ENCODE peak calls at places on chromosomes 7 and 10, in seven cellular contexts. One of them, this sample, is unnamed.

GRCh38 chr10:68224810-68225209 is 7.1 kb downstream of the ATOH7 start:
- DNase-seq in lung: no peak
- DNase-seq in GM23248: peak; percentile 47
- DNase-seq in Jurkat, Clone E6-1: no peak
- DNase-seq in GM23338: no peak
- DNase-seq in ovary: no peak
- DNase-seq in A549: no peak
- DNase-seq in this sample: no peak

GRCh38 chr7:149719050-149719899 is 54.1 kb downstream of the ZNF467 start:
- DNase-seq in lung: no peak
- DNase-seq in GM23248: peak; percentile 34
- DNase-seq in Jurkat, Clone E6-1: no peak
- DNase-seq in GM23338: no peak
- DNase-seq in ovary: no peak
- DNase-seq in A549: no peak
- DNase-seq in this sample: peak; percentile 74

GRCh38 chr7:24050991-24051529 is 232.9 kb upstream of the NPY start:
- DNase-seq in lung: no peak
- DNase-seq in GM23248: no peak
- DNase-seq in Jurkat, Clone E6-1: no peak
- DNase-seq in GM23338: no peak
- DNase-seq in ovary: no peak
- DNase-seq in A549: no peak
- DNase-seq in this sample: no peak

GRCh38 chr7:147879116-147879750 is 711.3 kb upstream of the C7orf33 start:
- DNase-seq in lung: no peak
- DNase-seq in GM23248: no peak
- DNase-seq in Jurkat, Clone E6-1: no peak
- DNase-seq in GM23338: no peak
- DNase-seq in ovary: no peak
- DNase-seq in A549: no peak
- DNase-seq in this sample: no peak

GRCh38 chr7:20083781-20084180 is 133.4 kb downstream of the MACC1 start:
- DNase-seq in lung: no peak
- DNase-seq in GM23248: peak; percentile 96
- DNase-seq in Jurkat, Clone E6-1: no peak
- DNase-seq in GM23338: no peak
- DNase-seq in ovary: no peak
- DNase-seq in A549: peak; percentile 2
- DNase-seq in this sample: peak; percentile 27

GRCh38 chr10:123309740-123310139 is 155.5 kb downstream of the BUB3 start:
- DNase-seq in lung: no peak
- DNase-seq in GM23248: peak; percentile 67
- DNase-seq in Jurkat, Clone E6-1: no peak
- DNase-seq in GM23338: no peak
- DNase-seq in ovary: no peak
- DNase-seq in A549: no peak
- DNase-seq in this sample: peak; percentile 50

GRCh38 chr10:77463967-77464745 is 173.5 kb downstream of the KCNMA1 start:
- DNase-seq in lung: no peak
- DNase-seq in GM23248: peak; percentile 54
- DNase-seq in Jurkat, Clone E6-1: no peak
- DNase-seq in GM23338: no peak
- DNase-seq in ovary: no peak
- DNase-seq in A549: no peak
- DNase-seq in this sample: no peak

GRCh38 chr10:133309111-133309719 is 501 bp downstream of the ZNF511 start:
- DNase-seq in lung: peak; percentile 95
- DNase-seq in GM23248: peak; percentile 93
- DNase-seq in Jurkat, Clone E6-1: peak; percentile 65
- DNase-seq in GM23338: peak; percentile 90
- DNase-seq in ovary: peak; percentile 96
- DNase-seq in A549: peak; percentile 53
- DNase-seq in this sample: peak; percentile 91

GRCh38 chr10:86264481-86265231 is 101.9 kb downstream of the GRID1 start:
- DNase-seq in lung: no peak
- DNase-seq in GM23248: no peak
- DNase-seq in Jurkat, Clone E6-1: no peak
- DNase-seq in GM23338: no peak
- DNase-seq in ovary: no peak
- DNase-seq in A549: no peak
- DNase-seq in this sample: peak; percentile 48

GRCh38 chr10:61795551-61795950 is 105.9 kb upstream of the ARID5B start:
- DNase-seq in lung: no peak
- DNase-seq in GM23248: no peak
- DNase-seq in Jurkat, Clone E6-1: no peak
- DNase-seq in GM23338: peak; percentile 33
- DNase-seq in ovary: no peak
- DNase-seq in A549: peak; percentile 25
- DNase-seq in this sample: peak; percentile 14

GRCh38 chr10:130817046-130817624 is 494.4 kb downstream of the TCERG1L start:
- DNase-seq in lung: no peak
- DNase-seq in GM23248: no peak
- DNase-seq in Jurkat, Clone E6-1: peak; percentile 9
- DNase-seq in GM23338: no peak
- DNase-seq in ovary: no peak
- DNase-seq in A549: no peak
- DNase-seq in this sample: peak; percentile 34

GRCh38 chr7:5699951-5700384 is 81.5 kb downstream of the RNF216 start:
- DNase-seq in lung: no peak
- DNase-seq in GM23248: no peak
- DNase-seq in Jurkat, Clone E6-1: peak; percentile 68
- DNase-seq in GM23338: peak; percentile 42
- DNase-seq in ovary: no peak
- DNase-seq in A549: no peak
- DNase-seq in this sample: no peak

GRCh38 chr7:98330926-98331529 is 49.5 kb downstream of the BRI3 start:
- DNase-seq in lung: no peak
- DNase-seq in GM23248: no peak
- DNase-seq in Jurkat, Clone E6-1: no peak
- DNase-seq in GM23338: no peak
- DNase-seq in ovary: no peak
- DNase-seq in A549: no peak
- DNase-seq in this sample: no peak

GRCh38 chr7:133109816-133110215 is 27.9 kb upstream of the CHCHD3 start:
- DNase-seq in lung: no peak
- DNase-seq in GM23248: no peak
- DNase-seq in Jurkat, Clone E6-1: no peak
- DNase-seq in GM23338: no peak
- DNase-seq in ovary: no peak
- DNase-seq in A549: no peak
- DNase-seq in this sample: no peak

GRCh38 chr10:77892021-77892739 is 34.4 kb downstream of the DLG5 start:
- DNase-seq in lung: no peak
- DNase-seq in GM23248: no peak
- DNase-seq in Jurkat, Clone E6-1: no peak
- DNase-seq in GM23338: no peak
- DNase-seq in ovary: no peak
- DNase-seq in A549: no peak
- DNase-seq in this sample: no peak

GRCh38 chr10:17143055-17143690 is 13.6 kb upstream of the CUBN start:
- DNase-seq in lung: no peak
- DNase-seq in GM23248: peak; percentile 14
- DNase-seq in Jurkat, Clone E6-1: no peak
- DNase-seq in GM23338: no peak
- DNase-seq in ovary: no peak
- DNase-seq in A549: no peak
- DNase-seq in this sample: no peak

GRCh38 chr7:97015787-97016391 is 8.7 kb downstream of the DLX5 start:
- DNase-seq in lung: no peak
- DNase-seq in GM23248: no peak
- DNase-seq in Jurkat, Clone E6-1: no peak
- DNase-seq in GM23338: peak; percentile 5
- DNase-seq in ovary: no peak
- DNase-seq in A549: no peak
- DNase-seq in this sample: no peak

GRCh38 chr7:50812847-50813475 is 30.3 kb upstream of the GRB10 start:
- DNase-seq in lung: peak; percentile 83
- DNase-seq in GM23248: peak; percentile 86
- DNase-seq in Jurkat, Clone E6-1: no peak
- DNase-seq in GM23338: peak; percentile 13
- DNase-seq in ovary: peak; percentile 55
- DNase-seq in A549: peak; percentile 53
- DNase-seq in this sample: no peak

GRCh38 chr7:93622036-93622714 is 47.7 kb upstream of the CALCR start:
- DNase-seq in lung: no peak
- DNase-seq in GM23248: peak; percentile 70
- DNase-seq in Jurkat, Clone E6-1: peak; percentile 11
- DNase-seq in GM23338: peak; percentile 69
- DNase-seq in ovary: no peak
- DNase-seq in A549: peak; percentile 52
- DNase-seq in this sample: peak; percentile 28

GRCh38 chr7:106126170-106126938 is 14.2 kb upstream of the SYPL1 start:
- DNase-seq in lung: peak; percentile 42
- DNase-seq in GM23248: peak; percentile 67
- DNase-seq in Jurkat, Clone E6-1: peak; percentile 20
- DNase-seq in GM23338: no peak
- DNase-seq in ovary: no peak
- DNase-seq in A549: no peak
- DNase-seq in this sample: peak; percentile 65

GRCh38 chr7:4753610-4754432 is 21.6 kb upstream of the AP5Z1 start:
- DNase-seq in lung: peak; percentile 88
- DNase-seq in GM23248: peak; percentile 66
- DNase-seq in Jurkat, Clone E6-1: peak; percentile 32
- DNase-seq in GM23338: peak; percentile 89
- DNase-seq in ovary: peak; percentile 86
- DNase-seq in A549: peak; percentile 90
- DNase-seq in this sample: peak; percentile 72

GRCh38 chr7:106866298-106867281 is 1.5 kb downstream of the PIK3CG start:
- DNase-seq in lung: no peak
- DNase-seq in GM23248: no peak
- DNase-seq in Jurkat, Clone E6-1: no peak
- DNase-seq in GM23338: no peak
- DNase-seq in ovary: no peak
- DNase-seq in A549: no peak
- DNase-seq in this sample: peak; percentile 83

GRCh38 chr10:112304460-112304859 is 21.3 kb downstream of the TECTB start:
- DNase-seq in lung: no peak
- DNase-seq in GM23248: peak; percentile 87
- DNase-seq in Jurkat, Clone E6-1: no peak
- DNase-seq in GM23338: no peak
- DNase-seq in ovary: no peak
- DNase-seq in A549: no peak
- DNase-seq in this sample: no peak

GRCh38 chr7:120360918-120361317 is 87.9 kb downstream of the KCND2 start:
- DNase-seq in lung: no peak
- DNase-seq in GM23248: no peak
- DNase-seq in Jurkat, Clone E6-1: no peak
- DNase-seq in GM23338: no peak
- DNase-seq in ovary: no peak
- DNase-seq in A549: no peak
- DNase-seq in this sample: no peak

GRCh38 chr7:26658080-26658697 is 206.2 kb downstream of the SKAP2 start:
- DNase-seq in lung: no peak
- DNase-seq in GM23248: no peak
- DNase-seq in Jurkat, Clone E6-1: no peak
- DNase-seq in GM23338: peak; percentile 67
- DNase-seq in ovary: no peak
- DNase-seq in A549: no peak
- DNase-seq in this sample: peak; percentile 28
- H3K4me3 ChIP-seq in lung: no peak overlapping the region
- H3K4me3 ChIP-seq in GM23248: no peak overlapping the region
- H3K4me3 ChIP-seq in Jurkat, Clone E6-1: no peak overlapping the region
- H3K4me3 ChIP-seq in GM23338: peak overlapping the region; percentile 52
- H3K4me3 ChIP-seq in ovary: no peak overlapping the region
- H3K4me3 ChIP-seq in A549: no peak overlapping the region
- H3K4me3 ChIP-seq in this sample: no peak overlapping the region

GRCh38 chr10:11740907-11741306 is 1.3 kb upstream of the ECHDC3 start:
- DNase-seq in lung: no peak
- DNase-seq in GM23248: no peak
- DNase-seq in Jurkat, Clone E6-1: no peak
- DNase-seq in GM23338: no peak
- DNase-seq in ovary: no peak
- DNase-seq in A549: no peak
- DNase-seq in this sample: no peak

GRCh38 chr10:11743461-11744338 is 1.5 kb downstream of the ECHDC3 start:
- DNase-seq in lung: no peak
- DNase-seq in GM23248: no peak
- DNase-seq in Jurkat, Clone E6-1: no peak
- DNase-seq in GM23338: no peak
- DNase-seq in ovary: no peak
- DNase-seq in A549: no peak
- DNase-seq in this sample: no peak

GRCh38 chr10:11742009-11742778 is at the start of gene ECHDC3:
- DNase-seq in lung: peak; percentile 72
- DNase-seq in GM23248: peak; percentile 49
- DNase-seq in Jurkat, Clone E6-1: no peak
- DNase-seq in GM23338: peak; percentile 85
- DNase-seq in ovary: peak; percentile 76
- DNase-seq in A549: peak; percentile 21
- DNase-seq in this sample: no peak

GRCh38 chr10:11742779-11743298 is 657 bp downstream of the ECHDC3 start:
- DNase-seq in lung: peak; percentile 40
- DNase-seq in GM23248: no peak
- DNase-seq in Jurkat, Clone E6-1: no peak
- DNase-seq in GM23338: peak; percentile 43
- DNase-seq in ovary: peak; percentile 61
- DNase-seq in A549: no peak
- DNase-seq in this sample: no peak

GRCh38 chr10:11741608-11742007 is 574 bp upstream of the ECHDC3 start:
- DNase-seq in lung: no peak
- DNase-seq in GM23248: no peak
- DNase-seq in Jurkat, Clone E6-1: no peak
- DNase-seq in GM23338: no peak
- DNase-seq in ovary: no peak
- DNase-seq in A549: no peak
- DNase-seq in this sample: no peak
- H3K4me3 ChIP-seq in lung: no peak overlapping the region
- H3K4me3 ChIP-seq in GM23248: peak overlapping the region; percentile 60
- H3K4me3 ChIP-seq in Jurkat, Clone E6-1: no peak overlapping the region
- H3K4me3 ChIP-seq in GM23338: peak overlapping the region; percentile 50
- H3K4me3 ChIP-seq in ovary: peak overlapping the region; percentile 42
- H3K4me3 ChIP-seq in A549: peak overlapping the region; percentile 51
- H3K4me3 ChIP-seq in this sample: no peak overlapping the region

GRCh38 chr7:25272265-25272664 is 44.0 kb upstream of the NPVF start:
- DNase-seq in lung: no peak
- DNase-seq in GM23248: no peak
- DNase-seq in Jurkat, Clone E6-1: no peak
- DNase-seq in GM23338: no peak
- DNase-seq in ovary: no peak
- DNase-seq in A549: no peak
- DNase-seq in this sample: peak; percentile 14
- H3K4me3 ChIP-seq in lung: no peak overlapping the region
- H3K4me3 ChIP-seq in GM23248: no peak overlapping the region
- H3K4me3 ChIP-seq in Jurkat, Clone E6-1: no peak overlapping the region
- H3K4me3 ChIP-seq in GM23338: no peak overlapping the region
- H3K4me3 ChIP-seq in ovary: no peak overlapping the region
- H3K4me3 ChIP-seq in A549: no peak overlapping the region
- H3K4me3 ChIP-seq in this sample: no peak overlapping the region

DNA sequence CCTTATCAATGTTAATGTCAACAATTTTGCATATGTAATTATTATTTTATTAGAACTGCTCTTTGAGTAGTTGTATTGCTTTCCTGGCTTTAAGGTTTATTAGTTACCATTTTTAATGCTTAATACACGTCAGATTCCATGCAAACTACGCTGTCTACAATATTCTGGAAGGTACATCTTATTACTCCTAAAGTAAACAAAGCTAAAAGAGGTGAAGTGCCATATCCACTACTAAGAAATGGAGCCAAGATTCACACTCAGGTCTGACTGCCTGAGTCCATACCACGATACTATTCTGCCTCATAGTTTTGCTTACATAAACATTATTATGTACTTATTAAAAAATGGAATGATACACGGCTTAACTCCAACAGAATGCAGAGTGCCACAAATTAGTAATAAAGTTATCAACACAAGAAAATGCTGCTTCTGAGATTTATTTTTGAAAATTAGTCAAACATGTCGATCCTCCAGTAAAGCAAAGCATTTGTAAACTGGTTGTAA is 1.2 kb upstream of the DMTF1 start:
- DNase-seq in lung: no peak
- DNase-seq in GM23248: peak; percentile 13
- DNase-seq in Jurkat, Clone E6-1: no peak
- DNase-seq in GM23338: no peak
- DNase-seq in ovary: no peak
- DNase-seq in A549: no peak
- DNase-seq in this sample: no peak
- H3K4me3 ChIP-seq in lung: no peak overlapping the region
- H3K4me3 ChIP-seq in GM23248: peak overlapping the region; percentile 95
- H3K4me3 ChIP-seq in Jurkat, Clone E6-1: peak overlapping the region; percentile 92
- H3K4me3 ChIP-seq in GM23338: peak overlapping the region; percentile 84
- H3K4me3 ChIP-seq in ovary: no peak overlapping the region
- H3K4me3 ChIP-seq in A549: peak overlapping the region; percentile 61
- H3K4me3 ChIP-seq in this sample: peak overlapping the region; percentile 71